ENCODE peak calls at places on chromosomes 13 and 19, in six cellular contexts. C is SK-N-SH, V is tibial nerve, R is upper lobe of left lung, A is suprapubic skin, G is transverse colon. F is an unnamed sample.

GRCh38 chr13:34207872-34208271 is 389.9 kb downstream of the RFC3 start:
- DNase-seq in V (no peak), C (no peak), R (no peak), A (no peak), G (no peak), F (peak; percentile 17)

GRCh38 chr19:28393574-28394336 is 819.2 kb downstream of the UQCRFS1 start:
- DNase-seq in R (no peak), V (no peak), A (no peak), G (no peak), C (no peak), F (no peak)

GRCh38 chr19:43437712-43438111 is 23.0 kb downstream of the TEX101 start:
- DNase-seq in A (no peak), V (no peak), G (no peak), C (no peak), R (no peak), F (no peak)

GRCh38 chr19:3116621-3117020 is 19.2 kb upstream of the GNA15 start:
- DNase-seq in V (no peak), G (no peak), R (no peak), A (no peak), C (no peak), F (no peak)

GRCh38 chr13:28492527-28493367 is 2.2 kb downstream of the FLT1 start:
- DNase-seq in R (no peak), V (no peak), A (no peak), C (no peak), G (no peak), F (no peak)

GRCh38 chr19:56015756-56016155 is 29.2 kb downstream of the NLRP5 start:
- DNase-seq in A (no peak), C (no peak), G (no peak), R (no peak), V (no peak), F (no peak)

GRCh38 chr13:98401936-98402335 is 175.0 kb downstream of the STK24 start:
- DNase-seq in G (no peak), A (no peak), V (no peak), C (no peak), R (no peak), F (no peak)

GRCh38 chr13:102367836-102368235 is 34.0 kb downstream of the FGF14 start:
- DNase-seq in R (no peak), A (no peak), V (no peak), C (no peak), G (no peak), F (no peak)

GRCh38 chr19:1333789-1334188 is 48.1 kb downstream of the EFNA2 start:
- DNase-seq in R (no peak), A (no peak), V (no peak), C (no peak), G (no peak), F (no peak)

GRCh38 chr13:77810430-77810829 is 108.2 kb downstream of the EDNRB start:
- DNase-seq in V (no peak), A (no peak), R (no peak), G (no peak), C (peak; percentile 23), F (peak; percentile 25)

GRCh38 chr13:40064723-40065122 is 409.3 kb downstream of the COG6 start:
- DNase-seq in A (no peak), R (no peak), G (no peak), V (no peak), C (no peak), F (peak; percentile 5)

GRCh38 chr13:68676513-68677115 is 1431.0 kb upstream of the ATXN8OS start:
- DNase-seq in A (no peak), G (no peak), V (no peak), R (no peak), C (no peak), F (no peak)

GRCh38 chr19:33488826-33489225 is 32.8 kb downstream of the PEPD start:
- DNase-seq in A (peak; percentile 63), C (no peak), V (no peak), G (no peak), R (no peak), F (no peak)

GRCh38 chr19:2976609-2977000 is 759 bp upstream of the TLE6 start:
- DNase-seq in V (no peak), A (no peak), G (no peak), C (peak; percentile 55), R (no peak), F (no peak)

GRCh38 chr13:54614729-54615128 is 1586.1 kb downstream of the OLFM4 start:
- DNase-seq in R (no peak), V (no peak), A (no peak), G (no peak), C (no peak), F (no peak)

GRCh38 chr19:54209748-54210494 is 9.3 kb downstream of the RPS9 start:
- DNase-seq in R (peak; percentile 95), V (peak; percentile 95), A (peak; percentile 79), G (peak; percentile 93), C (peak; percentile 82), F (peak; percentile 90)

GRCh38 chr19:17259934-17260333 is 4.6 kb downstream of the USHBP1 start:
- DNase-seq in C (no peak), A (no peak), V (no peak), G (no peak), R (no peak), F (no peak)

GRCh38 chr13:83752141-83752540 is 130.1 kb downstream of the SLITRK1 start:
- DNase-seq in R (no peak), A (no peak), C (no peak), G (no peak), V (no peak), F (peak; percentile 11)

GRCh38 chr13:41401371-41401770 is 56.0 kb upstream of the RGCC start:
- DNase-seq in G (no peak), V (no peak), R (no peak), C (peak; percentile 17), A (no peak), F (no peak)

GRCh38 chr19:40603071-40603718 is 2.0 kb downstream of the LTBP4 start:
- DNase-seq in A (no peak), V (no peak), G (no peak), R (no peak), C (no peak), F (peak; percentile 76)

GRCh38 chr19:56664511-56664910 is 7.0 kb downstream of the ZNF835 start:
- DNase-seq in G (no peak), C (no peak), R (no peak), A (no peak), V (no peak), F (no peak)

GRCh38 chr13:45162821-45163220 is 38.0 kb downstream of the KCTD4 start:
- DNase-seq in R (no peak), C (no peak), A (no peak), V (no peak), G (no peak), F (peak; percentile 51)

GRCh38 chr19:34481861-34482379 is 362 bp downstream of the WTIP start:
- DNase-seq in G (no peak), R (no peak), A (no peak), V (no peak), C (peak; percentile 77), F (peak; percentile 73)

GRCh38 chr19:34386645-34387445 is 17.4 kb upstream of the PDCD2L start:
- DNase-seq in A (no peak), G (no peak), R (no peak), V (no peak), C (no peak), F (no peak)

GRCh38 chr13:20263393-20264044 is 31.4 kb upstream of the GJB6 start:
- DNase-seq in C (no peak), R (no peak), V (no peak), A (no peak), G (no peak), F (no peak)

GRCh38 chr19:21482863-21483276 is 22.5 kb upstream of the ZNF429 start:
- DNase-seq in R (peak; percentile 44), V (no peak), A (no peak), G (peak; percentile 48), C (peak; percentile 81), F (no peak)

GRCh38 chr19:28168557-28168956 is 1044.4 kb downstream of the UQCRFS1 start:
- DNase-seq in G (no peak), R (no peak), C (no peak), A (no peak), V (no peak), F (no peak)

GRCh38 chr19:2998642-2999041 is 21.3 kb downstream of the TLE6 start:
- DNase-seq in R (no peak), G (no peak), V (no peak), A (no peak), C (no peak), F (no peak)

GRCh38 chr13:64723735-64724134 is 2506.4 kb downstream of the PCDH9 start:
- DNase-seq in R (no peak), G (no peak), A (no peak), C (peak; percentile 51), V (no peak), F (peak; percentile 90)

GRCh38 chr13:86581711-86582110 is 782.5 kb upstream of the SLITRK6 start:
- DNase-seq in R (no peak), C (no peak), V (no peak), G (no peak), A (no peak), F (no peak)

GRCh38 chr13:86584301-86584700 is 785.1 kb upstream of the SLITRK6 start:
- DNase-seq in V (no peak), A (no peak), C (no peak), G (no peak), R (no peak), F (no peak)

DNA sequence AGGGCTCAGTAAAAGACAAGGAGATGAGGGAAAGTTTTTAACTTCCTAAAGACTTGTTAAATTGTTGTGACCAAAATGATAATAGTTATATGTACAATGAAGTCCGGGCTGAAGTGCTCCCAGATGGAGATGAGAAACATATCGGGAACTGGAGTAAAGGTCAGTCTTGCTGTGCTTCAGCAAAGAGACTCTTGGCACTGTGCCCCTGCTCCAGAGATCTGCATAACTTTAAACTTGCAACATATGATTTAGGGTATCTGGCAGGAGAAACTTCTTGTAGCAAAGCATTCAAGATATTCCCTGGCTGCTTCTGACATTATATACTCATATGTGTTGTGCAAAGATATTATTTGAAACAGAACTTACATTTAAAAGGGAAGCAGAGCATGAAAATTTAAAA is 786.6 kb upstream of the SLITRK6 start:
- DNase-seq in V (peak; percentile 13), G (peak; percentile 26), C (no peak), R (no peak), A (no peak), F (no peak)
- H3K4me1 ChIP-seq in V (no peaks in the 10 kb centered on the region), G (no peaks in the 10 kb centered on the region), C (no peaks in the 10 kb centered on the region), R (no peaks in the 10 kb centered on the region), A (no peaks in the 10 kb centered on the region), F (no peaks in the 10 kb centered on the region)

DNA sequence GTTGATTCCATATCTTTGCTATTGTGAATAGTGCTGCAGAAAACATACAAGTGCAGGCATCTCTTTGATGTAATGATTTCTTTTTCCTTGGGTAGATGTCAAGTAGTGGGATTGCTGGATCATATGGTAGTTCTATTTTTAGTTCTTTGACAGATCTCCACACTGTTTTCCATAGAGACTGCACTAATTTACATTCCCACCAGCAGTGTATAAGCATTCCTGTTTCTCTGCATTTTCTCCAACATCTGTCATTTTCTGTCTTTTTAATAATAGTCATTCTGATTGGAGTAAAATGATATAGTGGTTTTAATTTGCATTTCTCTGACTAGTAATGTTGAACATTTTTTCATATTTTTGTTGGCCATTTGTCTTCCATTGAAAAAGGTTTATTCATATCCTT is 116.7 kb downstream of the LMO7 start:
- DNase-seq in C (no peak), G (no peak), V (no peak), A (no peak), R (no peak), F (no peak)
- TF ChIP-seq EP300 in C (no peak), G (no peak), V (no peak), A (no peak), R (no peak), F (no peak)

GRCh38 chr19:4378886-4379285 is 21.5 kb downstream of the SH3GL1 start:
- DNase-seq in A (no peak), V (no peak), R (no peak), G (no peak), C (no peak), F (no peak)
- H3K4me1 ChIP-seq in A (peaks cover 94% of the 10 kb centered on the region), V (peaks cover 56% of the 10 kb centered on the region), R (peaks cover 65% of the 10 kb centered on the region), G (peaks cover 41% of the 10 kb centered on the region), C (peaks cover 46% of the 10 kb centered on the region), F (peaks cover 62% of the 10 kb centered on the region)

GRCh38 chr19:24048261-24048660 is 38.7 kb upstream of the ZNF254 start:
- DNase-seq in G (no peak), C (no peak), V (no peak), R (no peak), A (no peak), F (no peak)
- TF ChIP-seq EP300 in G (no peak), C (no peak), V (no peak), R (no peak), A (no peak), F (no peak)